ENCODE peak calls at places on chromosomes 7 and 10, in eight cellular contexts. W is OCI-LY7, C is hepatocyte, L is GM23338, F is SK-N-SH, J is HCT116, B is MM.1S, S is neural progenitor cell. Y is an unnamed sample. For H3K4me1, the result is how much of the 10 kb centered on the place peaks cover.

GRCh38 chr7:21617916-21618390 is 75.1 kb downstream of the DNAH11 start:
- DNase-seq in J (no peak), S (no peak), F (no peak), B (no peak), L (no peak), C (peak), W (no peak), Y (peak)

GRCh38 chr7:130897515-130898419 is 163.8 kb upstream of the KLF14 start:
- DNase-seq in C (no peak), B (no peak), J (no peak), F (peak), L (no peak), W (peak), S (no peak), Y (peak)

GRCh38 chr7:94049615-94050014 is 45.5 kb upstream of the BET1 start:
- DNase-seq in F (no peak), B (no peak), C (no peak), L (peak), W (peak), S (no peak), J (no peak), Y (no peak)

GRCh38 chr10:1360011-1360580 is 303.9 kb downstream of the WDR37 start:
- DNase-seq in W (no peak), B (no peak), S (peak), J (no peak), C (no peak), F (peak), L (peak), Y (no peak)

GRCh38 chr7:131845573-131846337 is 289.3 kb upstream of the PODXL start:
- DNase-seq in W (no peak), J (no peak), C (no peak), L (no peak), F (no peak), S (no peak), B (no peak), Y (no peak)

GRCh38 chr7:1237704-1238255 is 5.1 kb downstream of the UNCX start:
- DNase-seq in B (no peak), J (no peak), W (no peak), S (peak), F (no peak), C (no peak), L (no peak), Y (no peak)

GRCh38 chr7:73638921-73639320 is 14.6 kb upstream of the MLXIPL start:
- DNase-seq in F (no peak), J (no peak), W (no peak), B (no peak), S (no peak), L (no peak), C (no peak), Y (no peak)

GRCh38 chr10:6383099-6383812 is 180.5 kb downstream of the PFKFB3 start:
- DNase-seq in F (no peak), W (no peak), S (no peak), B (no peak), C (peak), L (no peak), J (no peak), Y (no peak)

GRCh38 chr7:17870406-17870805 is 69.9 kb downstream of the SNX13 start:
- DNase-seq in F (no peak), W (no peak), C (no peak), L (no peak), J (no peak), S (no peak), B (no peak), Y (no peak)

GRCh38 chr10:76231258-76231934 is 800.0 kb downstream of the LRMDA start:
- DNase-seq in J (no peak), L (peak), C (no peak), S (peak), B (no peak), F (no peak), W (no peak), Y (no peak)

GRCh38 chr7:104150470-104150869 is 57.3 kb downstream of the ORC5 start:
- DNase-seq in F (no peak), J (no peak), L (no peak), B (no peak), W (no peak), S (no peak), C (no peak), Y (no peak)

GRCh38 chr7:1558841-1559625 is 3.0 kb upstream of the TMEM184A start:
- DNase-seq in B (no peak), C (no peak), F (peak), J (no peak), L (no peak), W (no peak), S (no peak), Y (peak)

GRCh38 chr10:96720422-96721206 is at the start of gene PIK3AP1:
- DNase-seq in C (peak), F (peak), W (peak), J (no peak), L (peak), B (peak), S (peak), Y (peak)

GRCh38 chr7:70566659-70567058 is 565.3 kb upstream of the GALNT17 start:
- DNase-seq in B (no peak), F (no peak), L (no peak), W (no peak), C (peak), J (no peak), S (no peak), Y (no peak)

GRCh38 chr7:3897430-3898385 is 596.7 kb downstream of the SDK1 start:
- DNase-seq in S (peak), J (peak), F (peak), W (peak), L (peak), C (peak), B (peak), Y (peak)

GRCh38 chr7:39589323-39590111 is 23.3 kb downstream of the YAE1 start:
- DNase-seq in S (peak), F (no peak), B (peak), J (peak), C (peak), W (no peak), L (peak), Y (peak)

GRCh38 chr7:23261843-23262452 is 15.4 kb downstream of the GPNMB start:
- DNase-seq in J (peak), W (peak), C (peak), L (peak), F (peak), B (peak), S (peak), Y (peak)

GRCh38 chr10:84944187-84944586 is 615.8 kb downstream of the CCSER2 start:
- DNase-seq in F (no peak), C (no peak), S (no peak), B (peak), W (peak), J (no peak), L (no peak), Y (no peak)

GRCh38 chr10:90930971-90931841 is 10.3 kb upstream of the ANKRD1 start:
- DNase-seq in B (no peak), F (no peak), C (peak), L (peak), J (no peak), S (peak), W (no peak), Y (peak)

GRCh38 chr10:121138112-121138860 is 287.1 kb downstream of the WDR11 start:
- DNase-seq in J (no peak), L (no peak), S (peak), F (no peak), W (no peak), B (no peak), C (no peak), Y (no peak)

GRCh38 chr7:12066561-12066960 is 144.5 kb upstream of the TMEM106B start:
- DNase-seq in B (no peak), S (no peak), L (peak), J (peak), C (peak), F (no peak), W (no peak), Y (peak)

GRCh38 chr7:10860516-10860915 is 113.2 kb upstream of the PHF14 start:
- DNase-seq in W (no peak), B (no peak), J (no peak), S (no peak), C (no peak), L (peak), F (no peak), Y (peak)

GRCh38 chr10:31318382-31318853 is 598 bp upstream of the ZEB1 start:
- DNase-seq in C (peak), J (peak), B (no peak), W (peak), S (peak), F (peak), L (peak), Y (peak)

GRCh38 chr10:34954142-34954541 is 136.0 kb downstream of the CUL2 start:
- DNase-seq in F (no peak), J (no peak), W (no peak), L (no peak), S (no peak), C (peak), B (no peak), Y (peak)

GRCh38 chr7:30531286-30531685 is 26.7 kb upstream of the GGCT start:
- DNase-seq in L (no peak), J (no peak), C (no peak), W (no peak), B (no peak), S (no peak), F (no peak), Y (peak)

GRCh38 chr7:87000344-87000743 is 59.1 kb downstream of the ELAPOR2 start:
- DNase-seq in B (no peak), F (no peak), C (no peak), J (no peak), S (no peak), L (no peak), W (no peak), Y (no peak)

GRCh38 chr10:130954326-130954905 is 357.1 kb downstream of the TCERG1L start:
- DNase-seq in B (no peak), F (no peak), J (no peak), L (no peak), C (no peak), S (no peak), W (no peak), Y (no peak)

GRCh38 chr10:117254774-117255735 is 14.1 kb downstream of the SLC18A2 start:
- DNase-seq in W (no peak), L (no peak), F (no peak), C (no peak), S (no peak), J (no peak), B (no peak), Y (no peak)

GRCh38 chr7:99559276-99559915 is 954 bp downstream of the ZNF655 start:
- DNase-seq in W (no peak), F (no peak), B (no peak), J (no peak), S (no peak), L (no peak), C (no peak), Y (no peak)

GRCh38 chr10:63901916-63902315 is 380.7 kb downstream of the REEP3 start:
- DNase-seq in L (no peak), S (no peak), B (no peak), C (no peak), F (no peak), J (no peak), W (no peak), Y (no peak)

GRCh38 chr10:63896992-63897391 is 375.8 kb downstream of the REEP3 start:
- DNase-seq in W (no peak), L (no peak), S (no peak), J (no peak), B (no peak), C (no peak), F (no peak), Y (peak)

GRCh38 chr10:63901228-63901627 is 380.0 kb downstream of the REEP3 start:
- DNase-seq in J (no peak), F (no peak), W (peak), S (no peak), B (no peak), C (no peak), L (peak), Y (peak)
- TF ChIP-seq CTCF in J (peak), F (peak), W (peak), S (peak), B (peak), C (no peak), L (peak), Y (peak)

DNA sequence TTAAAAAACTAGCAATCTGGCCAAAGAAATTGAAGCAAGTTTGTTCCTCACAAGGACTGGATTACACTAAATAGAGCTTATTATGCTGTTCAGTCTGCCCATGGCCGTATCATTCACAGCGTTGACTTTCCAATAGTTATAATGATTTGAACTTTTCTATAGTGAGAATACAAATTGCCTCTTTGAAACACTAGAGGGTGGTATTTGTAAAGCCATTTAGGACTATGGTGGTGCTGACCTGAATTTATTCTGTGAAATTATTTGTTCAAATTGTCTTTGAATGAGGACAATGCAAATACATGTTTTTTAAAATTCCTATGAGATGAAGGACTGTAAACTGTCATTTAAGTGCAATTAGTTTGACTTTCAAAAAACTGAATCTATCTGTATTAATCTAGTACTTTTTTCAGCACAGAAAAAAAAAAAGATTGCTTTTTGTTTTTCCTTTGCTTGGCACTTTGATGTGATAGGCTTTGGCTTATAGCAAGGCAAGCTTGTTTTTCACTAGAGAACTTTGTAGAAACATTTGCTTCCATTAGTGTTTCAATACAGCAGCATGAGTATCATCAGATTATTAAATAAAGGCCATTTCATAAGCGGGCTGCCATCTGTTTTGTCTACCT is 122.6 kb upstream of the TMEM229A start:
- DNase-seq in J (peak), B (peak), S (peak), L (peak), W (peak), F (peak), C (peak), Y (peak)
- TF ChIP-seq EZH2phosphoT487 in J (no peak), B (no peak), S (no peak), L (no peak), W (no peak), F (no peak), C (no peak), Y (no peak)

GRCh38 chr7:14834456-14834855 is 68.1 kb downstream of the DGKB start:
- DNase-seq in B (peak), W (no peak), L (no peak), F (no peak), J (no peak), C (no peak), S (no peak), Y (peak)
- H3K4me1 ChIP-seq in B (under half), W (under half), L (half or more), F (under half), J (under half), C (under half), S (under half), Y (half or more)

DNA sequence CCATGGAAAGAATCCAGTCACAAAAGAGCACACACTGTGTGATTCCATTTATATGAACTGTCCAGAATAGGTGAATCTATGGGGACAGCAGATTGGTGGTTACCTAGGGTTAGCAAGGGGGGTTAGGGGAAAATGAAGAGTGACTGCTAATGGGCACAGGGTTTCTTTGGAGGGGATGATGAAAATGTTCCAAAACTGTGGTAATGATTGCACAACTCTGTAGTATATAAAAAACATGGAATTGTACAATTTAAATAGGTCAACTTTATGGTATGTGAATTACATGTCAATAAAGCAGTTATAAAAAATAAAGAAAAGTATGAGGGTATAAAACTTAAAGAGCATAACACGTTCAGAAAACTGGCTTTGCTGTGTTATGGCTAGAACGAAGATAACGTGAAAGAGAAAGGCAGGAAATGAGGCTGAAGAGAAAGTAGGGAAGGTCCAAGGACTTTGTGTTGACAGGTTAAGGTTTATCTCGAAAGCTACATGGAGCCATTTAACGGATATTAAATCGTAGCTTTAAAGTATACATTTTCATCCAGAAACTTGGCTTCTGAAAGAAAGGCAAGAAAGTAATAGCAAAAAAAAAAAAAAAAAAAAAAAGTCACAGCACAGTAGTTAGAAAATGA is 26.4 kb upstream of the MSS51 start:
- DNase-seq in B (no peak), L (no peak), S (no peak), C (no peak), W (no peak), J (no peak), F (no peak), Y (no peak)
- TF ChIP-seq CTCF in B (no peak), L (no peak), S (no peak), C (no peak), W (no peak), J (no peak), F (no peak), Y (no peak)

GRCh38 chr10:29667191-29667590 is 32.4 kb upstream of the SVIL start:
- DNase-seq in B (no peak), L (peak), J (no peak), C (no peak), S (peak), W (no peak), F (no peak), Y (no peak)
- TF ChIP-seq EZH2phosphoT487 in B (no peak), L (no peak), J (no peak), C (no peak), S (no peak), W (no peak), F (no peak), Y (no peak)

DNA sequence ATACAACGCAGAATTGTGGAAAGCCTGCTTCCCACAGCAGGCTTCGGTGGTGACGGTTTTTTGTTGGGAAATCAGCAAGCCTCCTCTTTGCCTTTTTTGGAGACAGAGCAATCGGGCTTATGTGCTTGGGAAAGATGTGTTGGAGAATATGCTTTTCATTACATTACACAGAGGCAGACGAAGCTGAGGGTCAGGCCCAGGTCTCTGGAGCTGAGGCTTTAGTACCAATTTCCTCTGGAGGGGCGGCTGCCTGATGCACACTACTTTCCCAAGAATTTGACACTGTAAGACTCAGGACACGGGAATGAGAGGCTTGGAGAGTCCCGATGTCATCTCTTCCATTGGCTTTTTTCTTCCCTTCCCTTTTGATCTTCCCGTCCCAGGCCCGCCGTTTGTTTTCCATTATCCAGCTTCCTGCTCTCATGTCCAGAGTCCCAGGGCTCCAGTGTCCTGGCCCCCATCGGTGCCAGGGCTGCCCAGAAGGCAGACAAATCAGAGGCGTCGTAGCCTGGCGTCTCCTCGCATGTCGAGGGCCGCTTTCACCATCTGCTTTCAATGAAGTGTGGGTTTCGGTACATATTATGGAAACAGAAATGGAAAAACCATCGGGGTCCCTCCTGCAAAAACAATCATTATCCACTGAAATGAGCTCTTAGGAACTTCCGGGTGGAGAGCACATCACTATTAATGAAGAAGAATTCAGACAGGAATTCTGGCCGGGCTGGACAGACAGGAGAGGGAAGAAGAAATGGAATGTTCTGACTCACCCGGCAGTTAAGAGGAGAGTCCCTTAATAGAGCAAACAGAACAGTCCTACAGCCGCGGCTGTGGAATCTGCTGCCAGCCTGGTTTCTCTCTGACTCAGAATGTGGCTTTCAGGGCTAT is 123.0 kb upstream of the JCAD start:
- DNase-seq in J (no peak), W (no peak), S (no peak), B (no peak), C (peak), L (no peak), F (peak), Y (peak)
- H3K4me1 ChIP-seq in J (under half), W (under half), S (under half), B (under half), C (under half), L (under half), F (half or more), Y (under half)

GRCh38 chr7:140641532-140642191 is 1.0 kb upstream of the DENND2A start:
- DNase-seq in W (no peak), F (no peak), B (no peak), S (peak), L (peak), J (no peak), C (no peak), Y (no peak)
- TF ChIP-seq CTCF in W (no peak), F (no peak), B (no peak), S (no peak), L (no peak), J (no peak), C (no peak), Y (no peak)

Y was measured in PC-3.